ENCODE peak calls at places on chromosomes 3 and 15, in ten cellular contexts. H is HFF-Myc; Q is PC-3; T is lower leg skin; M is HepG2; S is PC-9; I is upper lobe of right lung; Z is psoas muscle; J is CD8-positive, alpha-beta T cell; L is heart right ventricle. B is an unnamed sample.

GRCh38 chr3:163632677-163633076 is 1445.6 kb downstream of the SI start:
- DNase-seq in H (no peak), Q (no peak), T (no peak), M (no peak), S (no peak), I (no peak), Z (no peak), J (no peak), L (no peak), B (no peak)

GRCh38 chr3:194824676-194825075 is 139.0 kb downstream of the FAM43A start:
- DNase-seq in H (no peak), Q (peak), T (no peak), M (no peak), S (peak), I (no peak), Z (peak), J (no peak), L (peak), B (no peak)

GRCh38 chr15:90667063-90667754 is 49.9 kb upstream of the BLM start:
- DNase-seq in H (no peak), Q (peak), T (no peak), M (no peak), S (peak), I (peak), Z (no peak), J (no peak), L (no peak), B (no peak)

GRCh38 chr3:104273046-104273649 is 1093.6 kb upstream of the ALCAM start:
- DNase-seq in H (peak), Q (peak), T (no peak), M (peak), S (no peak), I (no peak), Z (no peak), J (no peak), L (no peak), B (no peak)

GRCh38 chr3:118817748-118818165 is 216.9 kb downstream of the IGSF11 start:
- DNase-seq in H (peak), Q (peak), T (no peak), M (peak), S (peak), I (no peak), Z (no peak), J (no peak), L (no peak), B (peak)

GRCh38 chr3:177811111-177811510 is 613.8 kb upstream of the TBL1XR1 start:
- DNase-seq in H (no peak), Q (no peak), T (no peak), M (no peak), S (no peak), I (no peak), Z (no peak), J (no peak), L (no peak), B (no peak)

GRCh38 chr3:100525753-100526612 is 33.6 kb downstream of the TMEM45A start:
- DNase-seq in H (peak), Q (peak), T (peak), M (no peak), S (peak), I (no peak), Z (no peak), J (no peak), L (no peak), B (no peak)

GRCh38 chr15:39124925-39125625 is 455.8 kb upstream of the THBS1 start:
- DNase-seq in H (no peak), Q (peak), T (no peak), M (no peak), S (no peak), I (no peak), Z (no peak), J (no peak), L (no peak), B (no peak)

GRCh38 chr3:71074416-71074815 is 509.1 kb downstream of the FOXP1 start:
- DNase-seq in H (no peak), Q (peak), T (no peak), M (no peak), S (no peak), I (no peak), Z (no peak), J (no peak), L (no peak), B (no peak)

GRCh38 chr15:100703032-100703578 is 100.7 kb downstream of the ASB7 start:
- DNase-seq in H (no peak), Q (peak), T (no peak), M (no peak), S (no peak), I (peak), Z (no peak), J (no peak), L (no peak), B (no peak)

GRCh38 chr15:39358441-39359041 is 222.3 kb upstream of the THBS1 start:
- DNase-seq in H (no peak), Q (peak), T (no peak), M (peak), S (no peak), I (no peak), Z (no peak), J (no peak), L (no peak), B (peak)

DNA sequence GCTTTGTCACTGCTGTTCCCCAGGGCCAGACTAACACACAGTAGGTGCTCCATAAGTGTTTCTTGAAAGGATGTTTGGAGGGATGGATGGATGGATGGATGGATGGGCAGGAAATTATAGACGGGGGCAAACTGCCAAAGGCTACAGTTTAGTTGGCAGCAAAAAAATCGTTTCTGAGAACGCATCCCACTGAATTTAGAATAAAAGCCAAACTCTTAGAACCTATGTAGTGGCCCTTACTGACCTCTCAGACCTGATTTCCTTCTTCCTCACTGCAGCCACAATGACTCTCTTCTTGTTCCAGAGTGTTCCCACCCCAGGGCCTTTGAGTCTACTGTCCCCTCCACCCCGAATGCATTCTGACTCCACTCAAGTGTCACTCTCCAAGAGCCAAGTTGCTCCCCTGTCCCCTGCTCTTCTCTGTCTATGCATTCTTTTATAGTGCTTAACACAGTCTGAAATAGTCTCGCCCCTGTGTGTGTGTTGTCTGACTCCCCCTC is 5.2 kb upstream of the GATA2 start:
- DNase-seq in H (no peak), Q (no peak), T (no peak), M (no peak), S (no peak), I (no peak), Z (no peak), J (no peak), L (no peak), B (no peak)
- H3K4me3 ChIP-seq in H (peak), Q (no peak), T (no peak), M (no peak), S (no peak), I (peak), Z (peak), J (no peak), L (peak), B (peak)

GRCh38 chr3:141114816-141115458 is 63.8 kb downstream of the SPSB4 start:
- DNase-seq in H (no peak), Q (peak), T (no peak), M (peak), S (no peak), I (no peak), Z (no peak), J (no peak), L (no peak), B (no peak)
- TF ChIP-seq CTCF in H (peak), Q (peak), T (no peak), M (no peak), S (peak), I (peak), Z (peak), J (no peak), L (peak), B (peak)

DNA sequence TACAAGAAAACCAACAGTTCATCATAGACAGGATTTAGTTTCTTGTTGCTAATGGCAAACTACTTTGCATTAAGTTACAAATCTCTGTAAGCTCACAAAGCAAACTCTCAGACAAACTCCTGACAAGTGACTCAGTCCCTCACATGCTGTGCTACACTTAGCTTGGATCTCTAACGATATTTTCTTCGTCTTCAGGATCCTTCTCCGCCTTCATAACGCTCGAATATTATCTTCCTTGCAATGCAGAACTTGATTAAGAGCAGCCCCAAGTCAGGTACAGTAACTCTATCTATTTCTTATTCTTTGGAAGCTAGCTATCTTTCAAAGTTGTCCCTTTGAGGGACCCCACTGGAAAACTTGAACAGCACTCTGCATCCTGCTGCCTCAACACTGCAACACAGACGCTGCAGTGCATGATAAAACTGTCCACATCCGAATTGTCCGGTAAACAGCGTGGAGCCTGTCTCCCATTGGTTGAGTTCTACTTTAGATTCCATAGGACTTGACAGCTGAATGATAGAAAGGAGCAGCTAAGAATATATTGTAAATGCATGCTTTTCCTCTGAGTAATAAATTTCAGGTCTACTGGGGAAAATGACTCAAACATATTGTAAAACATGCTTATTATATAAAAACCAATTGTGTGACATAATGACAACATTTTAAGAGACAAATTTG is 61.3 kb downstream of the UACA start:
- DNase-seq in H (no peak), Q (peak), T (no peak), M (no peak), S (no peak), I (no peak), Z (peak), J (no peak), L (no peak), B (no peak)
- H3K4me3 ChIP-seq in H (no peak), Q (peak), T (no peak), M (no peak), S (no peak), I (peak), Z (peak), J (no peak), L (peak), B (no peak)

GRCh38 chr3:52198643-52199608 is 966 bp downstream of the ALAS1 start:
- DNase-seq in H (no peak), Q (no peak), T (no peak), M (no peak), S (no peak), I (no peak), Z (no peak), J (no peak), L (no peak), B (no peak)

GRCh38 chr3:52196977-52197376 is 983 bp upstream of the ALAS1 start:
- DNase-seq in H (no peak), Q (peak), T (no peak), M (no peak), S (no peak), I (peak), Z (no peak), J (no peak), L (peak), B (no peak)

GRCh38 chr3:52197499-52197841 is 490 bp upstream of the ALAS1 start:
- DNase-seq in H (no peak), Q (no peak), T (no peak), M (no peak), S (no peak), I (no peak), Z (no peak), J (no peak), L (no peak), B (no peak)

GRCh38 chr3:52195823-52196331 is 2.1 kb upstream of the ALAS1 start:
- DNase-seq in H (peak), Q (peak), T (peak), M (peak), S (no peak), I (no peak), Z (no peak), J (no peak), L (no peak), B (no peak)

DNA sequence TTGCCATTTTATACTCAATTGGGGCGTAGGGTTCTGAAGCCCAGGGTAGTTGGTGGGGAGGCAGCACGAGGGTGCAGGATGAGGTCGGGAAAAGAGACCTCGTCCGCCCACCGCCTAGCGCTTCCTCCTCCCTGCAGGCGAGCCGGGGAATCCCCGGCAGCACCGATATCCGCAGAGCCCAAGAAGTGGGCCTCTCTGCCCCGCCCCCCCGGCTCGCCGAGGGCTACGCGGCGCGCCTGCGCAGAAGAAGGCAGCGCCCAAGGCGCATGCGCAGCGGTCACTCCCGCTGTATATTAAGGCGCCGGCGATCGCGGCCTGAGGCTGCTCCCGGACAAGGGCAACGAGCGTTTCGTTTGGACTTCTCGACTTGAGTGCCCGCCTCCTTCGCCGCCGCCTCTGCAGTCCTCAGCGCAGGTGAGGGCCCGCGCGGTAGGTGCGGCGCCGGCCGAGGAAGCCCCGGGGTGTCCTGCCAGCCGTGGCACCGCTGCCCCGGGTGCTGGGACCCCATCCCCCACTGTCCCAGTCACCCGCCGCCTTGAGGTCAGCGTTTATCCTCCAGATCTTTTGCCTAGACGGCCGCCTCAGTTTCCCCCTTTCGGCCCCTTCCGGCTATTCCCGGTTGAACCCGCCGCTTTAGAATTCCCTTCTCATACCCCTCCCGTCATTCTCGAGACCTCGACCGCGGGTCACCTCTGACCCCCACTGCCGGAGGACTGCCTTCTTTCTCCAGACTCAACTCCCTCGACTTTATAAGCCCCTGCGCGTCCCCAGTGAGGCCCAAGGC is at the start of gene ALAS1:
- DNase-seq in H (peak), Q (peak), T (peak), M (peak), S (peak), I (peak), Z (peak), J (peak), L (peak), B (peak)
- TF ChIP-seq CTCF in H (no peak), Q (no peak), T (no peak), M (no peak), S (no peak), I (peak), Z (peak), J (no peak), L (peak), B (no peak)

GRCh38 chr3:156551261-156551660 is 3.7 kb downstream of the SSR3 start:
- DNase-seq in H (no peak), Q (no peak), T (no peak), M (no peak), S (no peak), I (no peak), Z (no peak), J (no peak), L (no peak), B (no peak)
- H3K4me3 ChIP-seq in H (peak), Q (peak), T (no peak), M (no peak), S (no peak), I (no peak), Z (no peak), J (no peak), L (no peak), B (no peak)

GRCh38 chr3:179812096-179812382 is 159.2 kb downstream of the USP13 start:
- DNase-seq in H (no peak), Q (no peak), T (no peak), M (no peak), S (no peak), I (no peak), Z (no peak), J (no peak), L (no peak), B (no peak)

GRCh38 chr3:179807588-179807987 is 154.7 kb downstream of the USP13 start:
- DNase-seq in H (no peak), Q (no peak), T (no peak), M (no peak), S (no peak), I (no peak), Z (no peak), J (no peak), L (no peak), B (no peak)

GRCh38 chr3:179809639-179810038 is 156.8 kb downstream of the USP13 start:
- DNase-seq in H (no peak), Q (no peak), T (no peak), M (no peak), S (no peak), I (no peak), Z (no peak), J (no peak), L (no peak), B (no peak)

GRCh38 chr3:179806177-179806576 is 153.3 kb downstream of the USP13 start:
- DNase-seq in H (no peak), Q (peak), T (no peak), M (no peak), S (no peak), I (no peak), Z (no peak), J (no peak), L (no peak), B (no peak)

DNA sequence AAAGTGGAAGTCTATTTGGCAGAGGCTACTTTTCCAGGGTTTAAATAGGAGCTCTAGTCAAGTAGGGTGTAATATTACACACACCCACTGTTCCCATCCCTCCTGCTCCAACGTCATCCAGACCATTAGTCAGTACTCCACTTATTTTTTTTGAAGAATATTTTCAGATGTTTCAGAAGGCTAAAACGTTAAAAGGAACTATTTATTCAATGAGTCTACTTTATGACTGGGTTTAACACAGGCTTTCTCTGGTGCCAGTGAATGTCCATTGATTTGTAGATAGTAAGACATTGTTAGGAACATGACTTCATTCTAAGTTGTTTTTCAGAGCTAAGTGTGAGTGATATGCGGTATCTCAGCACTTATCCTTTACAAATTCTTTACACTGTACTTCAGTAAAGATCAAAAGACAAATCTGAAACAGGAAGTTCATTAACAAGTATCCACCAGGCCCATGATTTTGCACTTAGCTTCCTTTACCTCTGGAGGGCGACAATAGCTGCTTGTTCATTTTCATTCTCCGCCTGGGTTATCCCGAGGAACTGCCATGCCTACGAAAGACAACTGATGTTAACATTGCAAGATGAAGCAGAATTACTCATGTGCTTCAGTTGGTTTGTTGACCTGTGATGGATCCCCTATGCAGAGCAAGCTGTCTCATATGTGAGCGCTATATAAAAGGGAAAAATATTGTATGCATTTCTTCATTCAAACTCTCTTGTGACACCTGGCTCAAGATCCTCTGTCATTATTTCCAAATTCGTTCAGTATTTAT is 158.7 kb downstream of the USP13 start:
- DNase-seq in H (peak), Q (peak), T (no peak), M (peak), S (peak), I (no peak), Z (no peak), J (no peak), L (no peak), B (peak)
- TF ChIP-seq CTCF in H (peak), Q (peak), T (no peak), M (peak), S (peak), I (peak), Z (peak), J (no peak), L (peak), B (peak)

GRCh38 chr15:78564743-78565096 is 600 bp upstream of the CHRNA5 start:
- DNase-seq in H (no peak), Q (no peak), T (no peak), M (no peak), S (no peak), I (no peak), Z (no peak), J (no peak), L (no peak), B (no peak)
- H3K4me3 ChIP-seq in H (peak), Q (peak), T (no peak), M (no peak), S (peak), I (no peak), Z (peak), J (peak), L (peak), B (peak)

GRCh38 chr3:69490971-69491370 is 105.1 kb upstream of the FRMD4B start:
- DNase-seq in H (no peak), Q (no peak), T (no peak), M (no peak), S (no peak), I (no peak), Z (no peak), J (no peak), L (no peak), B (no peak)
- TF ChIP-seq CTCF in H (no peak), Q (no peak), T (no peak), M (no peak), S (no peak), I (no peak), Z (no peak), J (no peak), L (no peak), B (no peak)

GRCh38 chr15:60582370-60583036 is 103.6 kb upstream of the ICE2 start:
- DNase-seq in H (no peak), Q (no peak), T (no peak), M (peak), S (no peak), I (no peak), Z (no peak), J (no peak), L (no peak), B (no peak)
- H3K4me3 ChIP-seq in H (no peak), Q (no peak), T (no peak), M (no peak), S (no peak), I (no peak), Z (no peak), J (peak), L (no peak), B (no peak)

GRCh38 chr3:149541091-149541491 is 66.6 kb downstream of the TM4SF4 start:
- DNase-seq in H (no peak), Q (no peak), T (no peak), M (no peak), S (no peak), I (no peak), Z (no peak), J (no peak), L (no peak), B (no peak)
- TF ChIP-seq CTCF in H (no peak), Q (no peak), T (no peak), M (no peak), S (no peak), I (no peak), Z (no peak), J (no peak), L (no peak), B (no peak)

B was measured in LNCaP clone FGC.